ENCODE peak calls at places on chromosome 6, in six cellular contexts. One of them, this sample, is unnamed.

GRCh38 chr6:137756788-137757187 is 110.3 kb upstream of the TNFAIP3 start:
- DNase-seq in IMR-90: no peak
- DNase-seq in heart left ventricle: no peak
- DNase-seq in ovary: no peak
- DNase-seq in suprapubic skin: no peak
- DNase-seq in spleen: no peak
- DNase-seq in this sample: no peak

GRCh38 chr6:17705778-17706579 is 746 bp downstream of the NUP153 start:
- DNase-seq in spleen: peak; percentile 96
- DNase-seq in heart left ventricle: peak; percentile 66
- DNase-seq in IMR-90: peak; percentile 67
- DNase-seq in suprapubic skin: no peak
- DNase-seq in ovary: peak; percentile 78
- DNase-seq in this sample: peak; percentile 71

GRCh38 chr6:129485746-129486145 is 224.2 kb downstream of the ARHGAP18 start:
- DNase-seq in suprapubic skin: no peak
- DNase-seq in ovary: no peak
- DNase-seq in IMR-90: no peak
- DNase-seq in heart left ventricle: no peak
- DNase-seq in spleen: no peak
- DNase-seq in this sample: no peak

GRCh38 chr6:121504227-121504626 is 68.8 kb downstream of the GJA1 start:
- DNase-seq in spleen: no peak
- DNase-seq in suprapubic skin: no peak
- DNase-seq in IMR-90: peak; percentile 96
- DNase-seq in ovary: no peak
- DNase-seq in heart left ventricle: no peak
- DNase-seq in this sample: no peak

GRCh38 chr6:107616776-107617175 is 126.9 kb downstream of the SOBP start:
- DNase-seq in ovary: no peak
- DNase-seq in suprapubic skin: no peak
- DNase-seq in spleen: no peak
- DNase-seq in heart left ventricle: no peak
- DNase-seq in IMR-90: no peak
- DNase-seq in this sample: no peak

GRCh38 chr6:72635636-72636035 is 13.8 kb downstream of the KCNQ5 start:
- DNase-seq in heart left ventricle: no peak
- DNase-seq in suprapubic skin: no peak
- DNase-seq in spleen: no peak
- DNase-seq in IMR-90: no peak
- DNase-seq in ovary: no peak
- DNase-seq in this sample: no peak

GRCh38 chr6:93848011-93848620 is 428.8 kb upstream of the EPHA7 start:
- DNase-seq in suprapubic skin: no peak
- DNase-seq in spleen: no peak
- DNase-seq in IMR-90: no peak
- DNase-seq in ovary: no peak
- DNase-seq in heart left ventricle: no peak
- DNase-seq in this sample: no peak

GRCh38 chr6:115360602-115361325 is 699.9 kb downstream of the FRK start:
- DNase-seq in IMR-90: no peak
- DNase-seq in suprapubic skin: no peak
- DNase-seq in spleen: no peak
- DNase-seq in heart left ventricle: no peak
- DNase-seq in ovary: no peak
- DNase-seq in this sample: no peak

GRCh38 chr6:42428326-42429041 is 23.2 kb downstream of the TRERF1 start:
- DNase-seq in spleen: peak; percentile 71
- DNase-seq in heart left ventricle: peak; percentile 47
- DNase-seq in suprapubic skin: peak; percentile 65
- DNase-seq in IMR-90: peak; percentile 21
- DNase-seq in ovary: no peak
- DNase-seq in this sample: peak; percentile 60

GRCh38 chr6:73873081-73873480 is 177.1 kb downstream of the CD109 start:
- DNase-seq in suprapubic skin: no peak
- DNase-seq in heart left ventricle: no peak
- DNase-seq in ovary: no peak
- DNase-seq in IMR-90: peak; percentile 75
- DNase-seq in spleen: no peak
- DNase-seq in this sample: no peak

GRCh38 chr6:88899569-88900316 is 63.7 kb downstream of the RNGTT start:
- DNase-seq in heart left ventricle: no peak
- DNase-seq in ovary: no peak
- DNase-seq in spleen: no peak
- DNase-seq in suprapubic skin: no peak
- DNase-seq in IMR-90: no peak
- DNase-seq in this sample: no peak

GRCh38 chr6:160348209-160348551 is at the start of gene SLC22A3:
- DNase-seq in ovary: peak; percentile 88
- DNase-seq in spleen: no peak
- DNase-seq in IMR-90: no peak
- DNase-seq in heart left ventricle: no peak
- DNase-seq in suprapubic skin: no peak
- DNase-seq in this sample: peak; percentile 17

GRCh38 chr6:160348552-160349441 is 619 bp downstream of the SLC22A3 start:
- DNase-seq in IMR-90: no peak
- DNase-seq in heart left ventricle: no peak
- DNase-seq in spleen: no peak
- DNase-seq in suprapubic skin: no peak
- DNase-seq in ovary: peak; percentile 78
- DNase-seq in this sample: peak; percentile 27

GRCh38 chr6:160349837-160350236 is 1.7 kb downstream of the SLC22A3 start:
- DNase-seq in suprapubic skin: no peak
- DNase-seq in heart left ventricle: no peak
- DNase-seq in spleen: no peak
- DNase-seq in IMR-90: no peak
- DNase-seq in ovary: no peak
- DNase-seq in this sample: no peak

GRCh38 chr6:160344281-160344680 is 3.9 kb upstream of the SLC22A3 start:
- DNase-seq in IMR-90: no peak
- DNase-seq in suprapubic skin: no peak
- DNase-seq in ovary: no peak
- DNase-seq in heart left ventricle: no peak
- DNase-seq in spleen: no peak
- DNase-seq in this sample: no peak

GRCh38 chr6:160347259-160348208 is 644 bp upstream of the SLC22A3 start:
- DNase-seq in ovary: no peak
- DNase-seq in heart left ventricle: no peak
- DNase-seq in IMR-90: no peak
- DNase-seq in spleen: no peak
- DNase-seq in suprapubic skin: no peak
- DNase-seq in this sample: no peak
- TF ChIP-seq POLR2A in ovary: no peak
- TF ChIP-seq POLR2A in heart left ventricle: no peak
- TF ChIP-seq POLR2A in IMR-90: no peak
- TF ChIP-seq POLR2A in spleen: no peak
- TF ChIP-seq POLR2A in suprapubic skin: no peak
- TF ChIP-seq POLR2A in this sample: no peak

GRCh38 chr6:44224978-44225330 is 1.6 kb downstream of the SLC29A1 start:
- DNase-seq in spleen: no peak
- DNase-seq in suprapubic skin: no peak
- DNase-seq in ovary: no peak
- DNase-seq in heart left ventricle: no peak
- DNase-seq in IMR-90: no peak
- DNase-seq in this sample: no peak

GRCh38 chr6:44222486-44222986 is 859 bp upstream of the SLC29A1 start:
- DNase-seq in spleen: no peak
- DNase-seq in IMR-90: no peak
- DNase-seq in heart left ventricle: no peak
- DNase-seq in ovary: no peak
- DNase-seq in suprapubic skin: no peak
- DNase-seq in this sample: no peak

GRCh38 chr6:44224154-44224977 is 971 bp downstream of the SLC29A1 start:
- DNase-seq in heart left ventricle: no peak
- DNase-seq in ovary: no peak
- DNase-seq in spleen: peak; percentile 65
- DNase-seq in IMR-90: peak; percentile 8
- DNase-seq in suprapubic skin: no peak
- DNase-seq in this sample: no peak

GRCh38 chr6:44222987-44223470 is 366 bp upstream of the SLC29A1 start:
- DNase-seq in heart left ventricle: no peak
- DNase-seq in IMR-90: no peak
- DNase-seq in spleen: no peak
- DNase-seq in suprapubic skin: peak; percentile 83
- DNase-seq in ovary: peak; percentile 53
- DNase-seq in this sample: no peak

DNA sequence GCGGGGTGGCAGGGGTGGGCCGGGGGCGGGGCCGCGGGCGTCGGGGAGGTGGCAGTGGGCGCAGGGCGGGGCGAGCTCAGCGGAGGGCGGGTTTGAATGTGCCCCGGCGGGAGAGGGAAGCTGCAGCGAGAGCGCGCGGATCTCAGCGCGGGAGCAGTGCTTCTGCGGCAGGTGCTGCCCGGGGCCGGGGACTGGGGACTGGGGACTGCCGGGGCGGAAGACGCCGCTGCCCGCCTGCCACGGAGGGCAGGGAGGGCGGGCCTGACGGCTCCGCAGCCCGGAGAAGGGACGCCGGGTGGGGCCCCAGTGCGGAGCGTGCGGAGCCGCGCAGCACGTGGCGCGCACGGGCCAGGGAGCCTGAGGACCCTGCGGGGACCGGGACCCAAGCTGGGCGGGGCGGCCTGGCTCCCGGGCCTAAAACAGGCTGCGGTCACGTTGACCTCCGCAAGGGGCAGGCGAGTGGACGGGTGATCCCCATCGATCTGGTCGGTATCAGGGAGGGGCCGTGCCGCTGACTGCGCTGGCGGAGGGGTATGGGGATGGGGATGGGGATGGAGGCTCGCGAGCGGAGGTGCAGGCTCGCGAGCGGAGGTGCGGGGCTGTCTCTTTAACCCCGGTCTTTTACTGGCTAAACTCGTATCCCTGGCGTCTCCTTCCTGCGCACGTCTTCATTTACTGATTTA is at the start of gene SLC29A1:
- DNase-seq in ovary: peak; percentile 79
- DNase-seq in spleen: peak; percentile 96
- DNase-seq in suprapubic skin: peak; percentile 79
- DNase-seq in heart left ventricle: peak; percentile 85
- DNase-seq in IMR-90: peak; percentile 28
- DNase-seq in this sample: peak; percentile 90
- TF ChIP-seq POLR2A in ovary: peak; percentile 9
- TF ChIP-seq POLR2A in spleen: no peak
- TF ChIP-seq POLR2A in suprapubic skin: no peak
- TF ChIP-seq POLR2A in heart left ventricle: no peak
- TF ChIP-seq POLR2A in IMR-90: no peak
- TF ChIP-seq POLR2A in this sample: no peak

DNA sequence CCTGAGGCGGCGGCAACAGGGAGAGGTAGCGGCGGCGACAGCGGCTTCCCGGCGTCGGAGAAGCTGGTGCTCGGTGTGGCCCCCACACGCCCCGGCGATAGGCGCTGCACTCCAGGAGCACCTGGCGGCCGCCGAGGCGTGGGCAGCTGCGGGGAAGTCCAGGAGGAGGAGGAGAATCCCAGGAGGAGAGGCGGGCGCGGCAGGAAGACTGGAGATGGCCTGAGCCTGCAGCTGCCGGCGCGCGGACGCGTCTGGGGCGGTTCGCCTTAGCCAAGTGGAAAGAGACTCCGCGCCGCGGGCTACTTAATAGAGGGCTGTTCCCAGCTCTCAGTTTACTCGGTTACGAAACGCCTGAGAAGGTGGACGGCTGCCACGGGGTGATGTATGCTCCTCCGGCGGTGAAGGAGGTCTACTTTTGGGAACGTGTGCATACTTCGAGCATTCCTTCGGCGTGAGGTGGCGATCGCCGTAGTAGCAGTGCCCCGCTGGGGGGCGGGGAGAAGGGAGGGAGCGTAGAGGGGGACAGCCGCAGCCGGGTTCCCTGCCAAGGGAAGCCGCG is at the start of gene COL12A1:
- DNase-seq in suprapubic skin: peak; percentile 96
- DNase-seq in IMR-90: peak; percentile 100
- DNase-seq in ovary: peak; percentile 95
- DNase-seq in heart left ventricle: peak; percentile 85
- DNase-seq in spleen: peak; percentile 81
- DNase-seq in this sample: no peak
- TF ChIP-seq POLR2A in suprapubic skin: peak; percentile 85
- TF ChIP-seq POLR2A in IMR-90: peak; percentile 97
- TF ChIP-seq POLR2A in ovary: peak; percentile 74
- TF ChIP-seq POLR2A in heart left ventricle: no peak
- TF ChIP-seq POLR2A in spleen: no peak
- TF ChIP-seq POLR2A in this sample: no peak

GRCh38 chr6:170552765-170553685 is at the start of gene PSMB1:
- DNase-seq in spleen: peak; percentile 98
- DNase-seq in heart left ventricle: peak; percentile 95
- DNase-seq in suprapubic skin: peak; percentile 97
- DNase-seq in IMR-90: peak; percentile 96
- DNase-seq in ovary: peak; percentile 93
- DNase-seq in this sample: peak; percentile 38

GRCh38 chr6:170553686-170554085 is 483 bp upstream of the TBP start:
- DNase-seq in IMR-90: peak; percentile 37
- DNase-seq in ovary: peak; percentile 42
- DNase-seq in spleen: no peak
- DNase-seq in suprapubic skin: no peak
- DNase-seq in heart left ventricle: no peak
- DNase-seq in this sample: no peak

GRCh38 chr6:170554888-170555137 is 644 bp downstream of the TBP start:
- DNase-seq in heart left ventricle: no peak
- DNase-seq in spleen: no peak
- DNase-seq in IMR-90: no peak
- DNase-seq in suprapubic skin: no peak
- DNase-seq in ovary: no peak
- DNase-seq in this sample: no peak

GRCh38 chr6:170555305-170555704 is 1.1 kb downstream of the TBP start:
- DNase-seq in spleen: no peak
- DNase-seq in ovary: no peak
- DNase-seq in heart left ventricle: no peak
- DNase-seq in IMR-90: no peak
- DNase-seq in suprapubic skin: no peak
- DNase-seq in this sample: no peak

GRCh38 chr6:170554086-170554887 is at the start of gene TBP:
- DNase-seq in spleen: peak; percentile 98
- DNase-seq in heart left ventricle: peak; percentile 98
- DNase-seq in IMR-90: peak; percentile 99
- DNase-seq in suprapubic skin: peak; percentile 99
- DNase-seq in ovary: peak; percentile 98
- DNase-seq in this sample: peak; percentile 70
- TF ChIP-seq POLR2A in spleen: no peak
- TF ChIP-seq POLR2A in heart left ventricle: no peak
- TF ChIP-seq POLR2A in IMR-90: peak; percentile 65
- TF ChIP-seq POLR2A in suprapubic skin: peak; percentile 51
- TF ChIP-seq POLR2A in ovary: peak; percentile 61
- TF ChIP-seq POLR2A in this sample: peak; percentile 62

GRCh38 chr6:167759912-167760311 is 66.8 kb upstream of the AFDN start:
- DNase-seq in ovary: no peak
- DNase-seq in heart left ventricle: no peak
- DNase-seq in suprapubic skin: no peak
- DNase-seq in IMR-90: no peak
- DNase-seq in spleen: peak; percentile 74
- DNase-seq in this sample: no peak
- TF ChIP-seq POLR2A in ovary: no peak
- TF ChIP-seq POLR2A in heart left ventricle: no peak
- TF ChIP-seq POLR2A in suprapubic skin: no peak
- TF ChIP-seq POLR2A in IMR-90: no peak
- TF ChIP-seq POLR2A in spleen: no peak
- TF ChIP-seq POLR2A in this sample: no peak